ENCODE peak calls at places on chromosome 19, in seven cellular contexts. G is tibial nerve, W is heart right ventricle, P is BJ, K is bronchial epithelial cell, Z is choroid plexus epithelial cell, H is NB4. V is an unnamed sample.

GRCh38 chr19:855566-856120 is 3.5 kb downstream of the ELANE start:
- DNase-seq in G (no peak), W (no peak), P (no peak), K (no peak), Z (no peak), H (no peak), V (no peak)

GRCh38 chr19:9848060-9848459 is 12.9 kb downstream of the PIN1 start:
- DNase-seq in G (no peak), W (no peak), P (no peak), K (no peak), Z (no peak), H (peak; percentile 48), V (no peak)

GRCh38 chr19:19459099-19459498 is 53.6 kb downstream of the GATAD2A start:
- DNase-seq in G (no peak), W (no peak), P (no peak), K (no peak), Z (peak; percentile 67), H (no peak), V (no peak)

GRCh38 chr19:4932711-4933110 is 23.4 kb downstream of the UHRF1 start:
- DNase-seq in G (no peak), W (no peak), P (no peak), K (no peak), Z (no peak), H (no peak), V (no peak)

GRCh38 chr19:42349378-42350107 is 24.1 kb downstream of the MEGF8 start:
- DNase-seq in G (no peak), W (no peak), P (no peak), K (no peak), Z (no peak), H (no peak), V (no peak)

GRCh38 chr19:39169143-39169810 is 27.5 kb upstream of the NCCRP1 start:
- DNase-seq in G (no peak), W (no peak), P (no peak), K (no peak), Z (no peak), H (no peak), V (no peak)

GRCh38 chr19:15977193-15977592 is 28.4 kb downstream of the OR10H4 start:
- DNase-seq in G (no peak), W (no peak), P (no peak), K (no peak), Z (no peak), H (no peak), V (no peak)

GRCh38 chr19:6062274-6062673 is 48.0 kb downstream of the RFX2 start:
- DNase-seq in G (no peak), W (no peak), P (no peak), K (no peak), Z (no peak), H (peak; percentile 91), V (peak; percentile 63)

GRCh38 chr19:54458648-54459281 is 4.8 kb downstream of the LENG9 start:
- DNase-seq in G (no peak), W (no peak), P (no peak), K (no peak), Z (no peak), H (no peak), V (no peak)

GRCh38 chr19:16873603-16874002 is 15.2 kb upstream of the F2RL3 start:
- DNase-seq in G (no peak), W (no peak), P (no peak), K (no peak), Z (no peak), H (no peak), V (no peak)

GRCh38 chr19:12777217-12778019 is 2.1 kb upstream of the HOOK2 start:
- DNase-seq in G (no peak), W (peak; percentile 87), P (no peak), K (no peak), Z (peak; percentile 82), H (peak; percentile 82), V (peak; percentile 86)

GRCh38 chr19:3304871-3305423 is 61.4 kb upstream of the NFIC start:
- DNase-seq in G (peak; percentile 32), W (peak; percentile 72), P (no peak), K (peak; percentile 44), Z (peak; percentile 73), H (peak; percentile 71), V (peak; percentile 71)
- H3K4me3 ChIP-seq in G (no peak overlapping the region), W (no peak overlapping the region), P (no peak overlapping the region), K (no peak overlapping the region), Z (no peak overlapping the region), H (no peak overlapping the region), V (no peak overlapping the region)

GRCh38 chr19:29663861-29664752 is 1.2 kb upstream of the PLEKHF1 start:
- DNase-seq in G (no peak), W (no peak), P (no peak), K (peak; percentile 33), Z (peak; percentile 52), H (no peak), V (no peak)
- H3K4me3 ChIP-seq in G (no peak overlapping the region), W (no peak overlapping the region), P (no peak overlapping the region), K (no peak overlapping the region), Z (no peak overlapping the region), H (peak overlapping the region; percentile 38), V (no peak overlapping the region)

GRCh38 chr19:30679789-30680188 is 307.6 kb downstream of the ZNF536 start:
- DNase-seq in G (no peak), W (no peak), P (no peak), K (no peak), Z (no peak), H (no peak), V (no peak)

GRCh38 chr19:30681162-30681996 is 309.2 kb downstream of the ZNF536 start:
- DNase-seq in G (no peak), W (no peak), P (no peak), K (no peak), Z (no peak), H (no peak), V (no peak)

GRCh38 chr19:30678168-30678567 is 306.0 kb downstream of the ZNF536 start:
- DNase-seq in G (no peak), W (no peak), P (no peak), K (no peak), Z (no peak), H (no peak), V (no peak)

GRCh38 chr19:30677702-30678101 is 305.5 kb downstream of the ZNF536 start:
- DNase-seq in G (no peak), W (no peak), P (no peak), K (no peak), Z (no peak), H (no peak), V (no peak)

GRCh38 chr19:30679286-30679685 is 307.1 kb downstream of the ZNF536 start:
- DNase-seq in G (no peak), W (no peak), P (no peak), K (no peak), Z (no peak), H (no peak), V (no peak)
- H3K4me3 ChIP-seq in G (no peak overlapping the region), W (no peak overlapping the region), P (no peak overlapping the region), K (no peak overlapping the region), Z (no peak overlapping the region), H (no peak overlapping the region), V (no peak overlapping the region)

GRCh38 chr19:14775855-14776254 is 2.5 kb downstream of the ADGRE2 start:
- DNase-seq in G (no peak), W (peak; percentile 24), P (no peak), K (no peak), Z (no peak), H (peak; percentile 93), V (no peak)
- H3K4me3 ChIP-seq in G (peak overlapping the region; percentile 23), W (no peak overlapping the region), P (peak overlapping the region; percentile 36), K (no peak overlapping the region), Z (peak overlapping the region; percentile 58), H (peak overlapping the region; percentile 69), V (no peak overlapping the region)

GRCh38 chr19:50703915-50704548 is 15.6 kb downstream of the SHANK1 start:
- DNase-seq in G (no peak), W (no peak), P (no peak), K (no peak), Z (no peak), H (peak; percentile 30), V (no peak)

GRCh38 chr19:50702870-50703829 is 16.5 kb downstream of the SHANK1 start:
- DNase-seq in G (no peak), W (no peak), P (no peak), K (no peak), Z (no peak), H (no peak), V (no peak)

GRCh38 chr19:50706387-50706786 is 13.2 kb downstream of the SHANK1 start:
- DNase-seq in G (no peak), W (no peak), P (no peak), K (no peak), Z (no peak), H (no peak), V (no peak)

GRCh38 chr19:50708179-50708879 is 11.3 kb downstream of the SHANK1 start:
- DNase-seq in G (no peak), W (no peak), P (no peak), K (no peak), Z (no peak), H (no peak), V (no peak)

DNA sequence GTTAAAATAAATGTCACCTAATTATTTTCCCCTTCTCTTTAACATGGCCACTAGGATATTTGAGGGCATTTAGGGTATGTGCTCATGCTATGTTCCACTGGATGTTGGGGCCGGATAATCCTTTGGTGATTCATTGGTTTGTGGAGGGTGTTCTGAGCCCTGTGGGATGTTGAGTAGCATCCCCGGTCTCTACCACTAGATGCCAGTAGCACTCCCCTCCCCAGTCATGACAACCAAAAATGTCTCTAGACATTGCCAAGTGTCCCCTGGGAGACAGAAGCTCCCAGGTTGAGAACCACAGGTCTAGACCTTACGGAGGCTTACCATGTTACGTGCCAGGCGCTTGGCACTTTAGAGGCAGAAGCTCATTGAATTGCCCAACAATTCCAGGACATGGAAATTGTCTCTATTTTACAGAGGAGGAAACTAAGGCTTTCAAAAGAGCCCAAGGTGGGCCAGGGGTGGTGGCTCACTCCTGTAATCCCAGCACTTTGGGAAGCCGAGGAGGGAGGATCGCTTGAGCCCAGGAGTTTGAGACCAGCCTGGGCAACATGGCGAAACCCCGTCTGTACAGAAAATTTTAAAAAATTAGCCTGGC is 14.1 kb downstream of the SHANK1 start:
- DNase-seq in G (no peak), W (no peak), P (no peak), K (peak; percentile 38), Z (peak; percentile 65), H (peak; percentile 87), V (peak; percentile 48)
- H3K4me3 ChIP-seq in G (no peak overlapping the region), W (no peak overlapping the region), P (no peak overlapping the region), K (no peak overlapping the region), Z (no peak overlapping the region), H (no peak overlapping the region), V (no peak overlapping the region)

GRCh38 chr19:33795370-33796163 is 1.1 kb upstream of the KCTD15 start:
- DNase-seq in G (peak; percentile 39), W (peak; percentile 88), P (peak; percentile 27), K (peak; percentile 63), Z (peak; percentile 85), H (peak; percentile 89), V (peak; percentile 59)
- H3K4me3 ChIP-seq in G (peak overlapping the region; percentile 74), W (peak overlapping the region; percentile 88), P (peak overlapping the region; percentile 69), K (peak overlapping the region; percentile 76), Z (peak overlapping the region; percentile 71), H (peak overlapping the region; percentile 57), V (peak overlapping the region; percentile 30)

DNA sequence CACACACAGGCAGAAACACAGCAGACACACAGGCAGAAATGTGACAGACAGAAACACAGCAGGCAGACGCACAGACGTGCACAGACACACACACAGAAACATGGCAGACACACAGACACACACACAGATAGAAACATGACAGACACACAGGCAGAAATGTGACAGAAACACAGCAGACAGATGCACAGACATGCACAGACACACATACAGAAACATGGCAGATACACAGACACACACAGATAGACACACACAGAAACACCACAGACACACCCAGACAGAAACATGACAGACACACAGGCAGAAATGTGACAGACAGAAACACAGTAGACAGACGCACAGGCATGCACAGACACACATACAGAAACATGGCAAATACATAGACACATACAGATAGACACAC is 1.3 kb downstream of the TBXA2R start:
- DNase-seq in G (no peak), W (no peak), P (no peak), K (no peak), Z (no peak), H (no peak), V (no peak)
- H3K4me3 ChIP-seq in G (no peak overlapping the region), W (peak overlapping the region; percentile 54), P (no peak overlapping the region), K (no peak overlapping the region), Z (peak overlapping the region; percentile 68), H (no peak overlapping the region), V (peak overlapping the region; percentile 62)

V was measured in adrenal gland.